ENCODE peak calls at places on chromosomes 13 and 19, in six cellular contexts. J is PC-3, P is colonic mucosa, M is heart left ventricle, L is thoracic aorta, Q is IMR-90. B is an unnamed sample.
A peak's percentile ranks its signal among the peaks of the same experiment; 100 is the strongest.

GRCh38 chr19:54172764-54173699 is at the start of gene TMC4:
- DNase-seq in P (peak; percentile 84), L (no peak), J (peak; percentile 93), Q (no peak), M (peak; percentile 51), B (no peak)

GRCh38 chr13:79481685-79482052 is 714 bp downstream of the NDFIP2 start:
- DNase-seq in J (peak; percentile 21), Q (no peak), M (no peak), L (no peak), P (peak; percentile 55), B (no peak)

GRCh38 chr19:4581381-4582111 is 22.1 kb upstream of the SEMA6B start:
- DNase-seq in J (peak; percentile 48), Q (no peak), L (no peak), M (no peak), P (no peak), B (no peak)

GRCh38 chr19:8017808-8018207 is 12.4 kb upstream of the ELAVL1 start:
- DNase-seq in Q (no peak), M (no peak), J (no peak), L (no peak), P (peak; percentile 41), B (no peak)

GRCh38 chr13:45331123-45331619 is 9.8 kb downstream of the TPT1 start:
- DNase-seq in L (no peak), P (no peak), J (no peak), M (no peak), Q (no peak), B (no peak)

GRCh38 chr13:80630685-80631121 is 289.8 kb upstream of the SPRY2 start:
- DNase-seq in P (no peak), M (peak; percentile 25), J (peak; percentile 4), Q (no peak), L (no peak), B (no peak)

GRCh38 chr13:99617474-99618255 is 116.4 kb downstream of the TM9SF2 start:
- DNase-seq in J (peak; percentile 46), L (no peak), P (peak; percentile 50), M (peak; percentile 30), Q (peak; percentile 38), B (peak; percentile 35)

GRCh38 chr13:94435604-94436226 is 43.8 kb downstream of the DCT start:
- DNase-seq in M (no peak), J (peak; percentile 71), Q (peak; percentile 58), P (no peak), L (no peak), B (peak; percentile 16)

GRCh38 chr13:25973576-25973975 is 78.2 kb downstream of the SHISA2 start:
- DNase-seq in P (no peak), L (no peak), Q (no peak), J (no peak), M (no peak), B (no peak)

GRCh38 chr13:41065098-41065497 is 3.8 kb downstream of the WBP4 start:
- DNase-seq in J (no peak), L (no peak), P (no peak), Q (peak; percentile 92), M (no peak), B (peak; percentile 66)

GRCh38 chr19:14410054-14410774 is 8.9 kb downstream of the DDX39A start:
- DNase-seq in Q (no peak), M (no peak), P (no peak), L (no peak), J (no peak), B (no peak)

GRCh38 chr13:30577381-30577780 is 40.3 kb upstream of the USPL1 start:
- DNase-seq in L (no peak), Q (peak; percentile 95), M (no peak), J (peak; percentile 90), P (no peak), B (peak; percentile 60)

GRCh38 chr19:18520848-18521691 is 800 bp downstream of the ELL start:
- DNase-seq in P (peak; percentile 61), J (no peak), M (peak; percentile 42), Q (no peak), L (no peak), B (no peak)

GRCh38 chr13:38418286-38418685 is 68.6 kb downstream of the UFM1 start:
- DNase-seq in J (no peak), Q (no peak), P (no peak), M (no peak), L (no peak), B (no peak)
- TF ChIP-seq CTCF in J (no peak), Q (no peak), P (no peak), M (no peak), L (no peak), B (no peak)

GRCh38 chr19:50664204-50664603 is 15.0 kb downstream of the C19orf81 start:
- DNase-seq in L (no peak), J (no peak), M (no peak), Q (no peak), P (no peak), B (no peak)
- TF ChIP-seq CTCF in L (no peak), J (no peak), M (no peak), Q (no peak), P (no peak), B (no peak)

GRCh38 chr13:23714672-23715071 is 144.5 kb downstream of the TNFRSF19 start:
- DNase-seq in Q (no peak), M (no peak), P (no peak), J (no peak), L (no peak), B (no peak)

GRCh38 chr13:23711355-23711754 is 141.1 kb downstream of the TNFRSF19 start:
- DNase-seq in M (no peak), Q (no peak), L (no peak), J (no peak), P (no peak), B (no peak)

GRCh38 chr13:23715092-23715761 is 145.0 kb downstream of the TNFRSF19 start:
- DNase-seq in J (peak; percentile 47), Q (no peak), M (no peak), L (no peak), P (no peak), B (no peak)

GRCh38 chr13:23718916-23719470 is 148.8 kb downstream of the TNFRSF19 start:
- DNase-seq in M (no peak), L (no peak), Q (peak; percentile 55), J (peak; percentile 29), P (no peak), B (no peak)

DNA sequence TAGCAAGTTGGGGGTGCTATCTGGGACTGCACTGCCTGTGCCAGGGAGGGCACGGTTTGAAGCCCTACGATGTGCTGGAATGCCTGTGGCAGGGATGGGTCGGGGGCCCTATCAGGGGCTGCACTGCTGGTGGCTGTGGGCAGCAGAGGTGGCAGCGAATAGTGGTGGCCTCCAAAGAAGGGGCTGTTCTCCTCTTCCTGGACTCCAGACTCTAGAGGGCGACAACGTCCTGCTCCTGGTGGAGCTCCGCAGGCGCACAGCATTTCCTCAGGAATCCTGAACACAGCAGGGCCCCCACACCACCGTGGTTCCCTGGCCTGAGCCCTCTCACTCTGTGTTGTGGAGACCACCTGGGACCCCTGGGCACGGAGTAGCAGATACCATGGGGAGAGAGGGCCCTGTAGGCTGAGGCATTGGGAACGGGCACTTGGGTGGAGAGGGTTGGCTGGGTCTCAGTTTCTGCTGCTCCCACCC is 145.6 kb downstream of the TNFRSF19 start:
- DNase-seq in P (no peak), L (no peak), M (no peak), J (peak; percentile 78), Q (no peak), B (no peak)
- TF ChIP-seq CTCF in P (no peak), L (peak; percentile 12), M (peak; percentile 26), J (peak; percentile 77), Q (peak; percentile 25), B (peak; percentile 7)

DNA sequence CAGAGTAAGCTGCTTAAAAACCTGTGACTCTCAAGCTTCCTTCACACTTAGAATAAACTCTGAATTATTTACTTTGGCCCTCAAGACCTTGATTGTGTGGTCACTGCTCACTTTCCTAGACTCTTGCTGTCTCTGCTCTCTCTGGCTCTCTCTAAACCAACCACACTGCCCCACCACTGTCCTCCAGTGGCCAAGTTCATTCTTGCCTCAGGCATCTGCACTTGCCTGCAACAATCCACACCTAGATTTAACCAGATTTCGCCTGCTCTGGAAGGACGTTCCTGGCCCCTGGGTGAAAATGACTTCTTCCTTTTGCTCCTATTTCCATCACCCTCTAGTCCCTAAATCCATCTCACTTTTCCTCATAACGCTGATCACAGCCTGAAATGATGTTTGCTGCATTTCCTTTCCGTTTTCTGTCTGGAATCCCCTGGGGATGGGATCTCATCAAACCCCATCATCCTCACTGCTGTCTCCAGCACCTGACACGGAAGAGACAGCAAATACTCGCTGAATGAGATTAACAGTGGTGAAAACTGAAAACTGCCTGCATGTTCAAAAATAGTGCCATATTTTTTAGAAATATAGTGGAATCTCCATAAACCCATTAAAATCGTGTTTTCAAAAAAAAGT is 232.6 kb downstream of the UQCRFS1 start:
- DNase-seq in J (no peak), P (no peak), Q (peak; percentile 68), M (no peak), L (no peak), B (no peak)
- TF ChIP-seq CTCF in J (no peak), P (no peak), Q (peak; percentile 68), M (peak; percentile 39), L (no peak), B (peak; percentile 61)

GRCh38 chr13:110238795-110239194 is 68.2 kb downstream of the COL4A1 start:
- DNase-seq in P (no peak), Q (no peak), M (no peak), L (no peak), J (no peak), B (peak; percentile 37)

GRCh38 chr13:110240943-110241342 is 66.0 kb downstream of the COL4A1 start:
- DNase-seq in L (no peak), J (no peak), P (no peak), Q (no peak), M (no peak), B (no peak)

GRCh38 chr13:110237895-110238294 is 69.1 kb downstream of the COL4A1 start:
- DNase-seq in Q (no peak), L (no peak), M (no peak), J (no peak), P (no peak), B (no peak)

GRCh38 chr13:110240352-110240751 is 66.6 kb downstream of the COL4A1 start:
- DNase-seq in Q (no peak), P (no peak), L (no peak), J (no peak), M (no peak), B (no peak)

GRCh38 chr13:110239280-110240120 is 67.5 kb downstream of the COL4A1 start:
- DNase-seq in M (no peak), L (no peak), Q (no peak), J (no peak), P (no peak), B (no peak)
- TF ChIP-seq CTCF in M (no peak), L (no peak), Q (peak; percentile 10), J (peak; percentile 39), P (no peak), B (no peak)

B was measured in AG09319.